ENCODE peak calls at places on chromosome 12, in ten cellular contexts. R is cerebellar cortex; U is small intestine; P is EL; A is CD8-positive, alpha-beta memory T cell; D is glutamatergic neuron; E is AML-193; L is adipocyte; H is mucosa of descending colon; J is stimulated activated CD4-positive, alpha-beta T cell treated with anti-CD3 and anti-CD28 coated beads, Interleukin-4, amount 100 ng/mL, for 1 hour. W is an unnamed sample.

GRCh38 chr12:93300611-93301021 is 77.1 kb upstream of the NUDT4 start:
- DNase-seq in R (no peak), U (no peak), P (no peak), A (no peak), D (no peak), E (no peak), L (no peak), H (no peak), J (no peak), W (no peak)

GRCh38 chr12:104213952-104214351 is 1.6 kb upstream of the TXNRD1 start:
- DNase-seq in R (no peak), U (no peak), P (peak), A (no peak), D (no peak), E (no peak), L (peak), H (no peak), J (no peak), W (peak)

GRCh38 chr12:105382771-105383632 is 52.5 kb downstream of the C12orf75 start:
- DNase-seq in R (peak), U (peak), P (peak), A (peak), D (no peak), E (peak), L (peak), H (no peak), J (no peak), W (peak)

GRCh38 chr12:132633901-132634300 is 15.3 kb downstream of the P2RX2 start:
- DNase-seq in R (no peak), U (no peak), P (no peak), A (no peak), D (no peak), E (no peak), L (no peak), H (no peak), J (no peak), W (no peak)

GRCh38 chr12:1311145-1311544 is 283.2 kb downstream of the FBXL14 start:
- DNase-seq in R (no peak), U (no peak), P (no peak), A (no peak), D (no peak), E (no peak), L (no peak), H (no peak), J (no peak), W (no peak)

GRCh38 chr12:75207338-75208083 is 2.1 kb downstream of the KCNC2 start:
- DNase-seq in R (no peak), U (no peak), P (no peak), A (no peak), D (peak), E (no peak), L (no peak), H (peak), J (no peak), W (no peak)

GRCh38 chr12:105467710-105468366 is 137.3 kb downstream of the C12orf75 start:
- DNase-seq in R (no peak), U (no peak), P (no peak), A (no peak), D (no peak), E (no peak), L (no peak), H (no peak), J (no peak), W (no peak)

GRCh38 chr12:31210104-31210503 is 115.8 kb downstream of the SINHCAF start:
- DNase-seq in R (no peak), U (no peak), P (no peak), A (no peak), D (no peak), E (no peak), L (no peak), H (no peak), J (no peak), W (no peak)

GRCh38 chr12:77131977-77132490 is 66.7 kb upstream of the E2F7 start:
- DNase-seq in R (no peak), U (no peak), P (no peak), A (no peak), D (no peak), E (no peak), L (no peak), H (no peak), J (no peak), W (no peak)

GRCh38 chr12:108642899-108643654 is 9.4 kb upstream of the SELPLG start:
- DNase-seq in R (no peak), U (no peak), P (no peak), A (no peak), D (no peak), E (no peak), L (no peak), H (no peak), J (no peak), W (no peak)

GRCh38 chr12:117360222-117360550 is 1.2 kb downstream of the NOS1 start:
- DNase-seq in R (no peak), U (no peak), P (no peak), A (no peak), D (peak), E (no peak), L (no peak), H (no peak), J (no peak), W (no peak)

GRCh38 chr12:51635371-51635770 is 44.3 kb downstream of the SCN8A start:
- DNase-seq in R (peak), U (no peak), P (peak), A (no peak), D (no peak), E (no peak), L (no peak), H (no peak), J (no peak), W (no peak)

GRCh38 chr12:3743803-3744202 is 9.1 kb downstream of the CRACR2A start:
- DNase-seq in R (no peak), U (peak), P (no peak), A (no peak), D (no peak), E (no peak), L (no peak), H (no peak), J (no peak), W (no peak)

GRCh38 chr12:60539592-60539991 is 943.8 kb downstream of the SLC16A7 start:
- DNase-seq in R (no peak), U (peak), P (peak), A (no peak), D (no peak), E (no peak), L (peak), H (no peak), J (no peak), W (no peak)

GRCh38 chr12:118549506-118550109 is 173.3 kb downstream of the SUDS3 start:
- DNase-seq in R (no peak), U (no peak), P (peak), A (no peak), D (no peak), E (no peak), L (no peak), H (no peak), J (no peak), W (no peak)

GRCh38 chr12:54795664-54796063 is 58.7 kb upstream of the MUCL1 start:
- DNase-seq in R (no peak), U (no peak), P (no peak), A (no peak), D (no peak), E (no peak), L (no peak), H (no peak), J (no peak), W (no peak)

GRCh38 chr12:15603461-15604085 is 185.6 kb downstream of the EPS8 start:
- DNase-seq in R (no peak), U (no peak), P (no peak), A (no peak), D (no peak), E (no peak), L (no peak), H (no peak), J (no peak), W (no peak)

GRCh38 chr12:75881910-75882309 is 149.7 kb downstream of the PHLDA1 start:
- DNase-seq in R (no peak), U (no peak), P (peak), A (no peak), D (no peak), E (no peak), L (no peak), H (no peak), J (no peak), W (no peak)

GRCh38 chr12:6871052-6871957 is 1.8 kb downstream of the SPSB2 start:
- DNase-seq in R (peak), U (peak), P (peak), A (no peak), D (no peak), E (no peak), L (peak), H (peak), J (peak), W (peak)

GRCh38 chr12:77377116-77377515 is 311.7 kb upstream of the E2F7 start:
- DNase-seq in R (no peak), U (no peak), P (peak), A (no peak), D (no peak), E (peak), L (peak), H (no peak), J (no peak), W (no peak)

GRCh38 chr12:10362828-10363664 is 26.8 kb downstream of the KLRK1 start:
- DNase-seq in R (no peak), U (peak), P (no peak), A (no peak), D (no peak), E (no peak), L (no peak), H (no peak), J (no peak), W (no peak)

GRCh38 chr12:62817556-62818271 is 117.2 kb downstream of the PPM1H start:
- DNase-seq in R (peak), U (no peak), P (no peak), A (no peak), D (no peak), E (no peak), L (peak), H (no peak), J (no peak), W (peak)

GRCh38 chr12:10562306-10562933 is 51.0 kb downstream of the MAGOHB start:
- DNase-seq in R (peak), U (peak), P (peak), A (peak), D (no peak), E (peak), L (peak), H (no peak), J (no peak), W (no peak)

GRCh38 chr12:92524489-92524888 is 178.3 kb upstream of the PLEKHG7 start:
- DNase-seq in R (no peak), U (no peak), P (no peak), A (no peak), D (no peak), E (no peak), L (no peak), H (no peak), J (no peak), W (no peak)

GRCh38 chr12:76957306-76957705 is 78.5 kb upstream of the CSRP2 start:
- DNase-seq in R (peak), U (no peak), P (no peak), A (no peak), D (no peak), E (no peak), L (no peak), H (no peak), J (no peak), W (no peak)

GRCh38 chr12:57226588-57227314 is 2.8 kb upstream of the SHMT2 start:
- DNase-seq in R (no peak), U (no peak), P (no peak), A (peak), D (peak), E (no peak), L (no peak), H (no peak), J (no peak), W (no peak)

GRCh38 chr12:28415755-28416154 is 225.5 kb downstream of the CCDC91 start:
- DNase-seq in R (no peak), U (no peak), P (peak), A (no peak), D (no peak), E (no peak), L (peak), H (no peak), J (no peak), W (peak)

GRCh38 chr12:87813476-87814234 is 215.5 kb downstream of the C12orf50 start:
- DNase-seq in R (no peak), U (no peak), P (peak), A (no peak), D (no peak), E (no peak), L (peak), H (no peak), J (no peak), W (peak)

GRCh38 chr12:17108877-17109520 is 503.0 kb upstream of the LMO3 start:
- DNase-seq in R (no peak), U (no peak), P (no peak), A (no peak), D (no peak), E (no peak), L (no peak), H (no peak), J (no peak), W (peak)

GRCh38 chr12:20283467-20283866 is 84.9 kb upstream of the PDE3A start:
- DNase-seq in R (no peak), U (no peak), P (no peak), A (no peak), D (no peak), E (no peak), L (no peak), H (no peak), J (no peak), W (no peak)

GRCh38 chr12:131835616-131836171 is 7.5 kb downstream of the MMP17 start:
- DNase-seq in R (no peak), U (no peak), P (no peak), A (no peak), D (no peak), E (no peak), L (no peak), H (peak), J (no peak), W (no peak)